ENCODE peak calls at places on chromosomes 1 and 21, in six cellular contexts. A is B cell; J is stimulated activated naive CD8-positive, alpha-beta T cell treated with anti-CD3 and anti-CD28 coated beads, Interleukin-15, Interleukin-2, amounts not matched to agents 100 U/mL and 50 U/mL, for 24 hours; Z is WERI-Rb-1; F is progenitor cell of endocrine pancreas; I is NB4. M is an unnamed sample.

GRCh38 chr1:5976726-5977493 is 15.3 kb downstream of the NPHP4 start:
- DNase-seq in A (no peak), J (no peak), Z (no peak), F (no peak), I (no peak), M (no peak)

GRCh38 chr1:38735651-38736161 is 123.9 kb downstream of the RRAGC start:
- DNase-seq in A (no peak), J (no peak), Z (no peak), F (no peak), I (no peak), M (no peak)

GRCh38 chr1:231161711-231162299 is at the start of gene TRIM67:
- DNase-seq in A (no peak), J (peak), Z (peak), F (no peak), I (no peak), M (no peak)

GRCh38 chr1:93324486-93325464 is 20.9 kb upstream of the DR1 start:
- DNase-seq in A (no peak), J (no peak), Z (no peak), F (no peak), I (no peak), M (no peak)

GRCh38 chr1:111819566-111819965 is 63.9 kb downstream of the DDX20 start:
- DNase-seq in A (no peak), J (no peak), Z (no peak), F (no peak), I (no peak), M (no peak)

GRCh38 chr1:114482585-114482984 is 28.4 kb downstream of the TRIM33 start:
- DNase-seq in A (peak), J (no peak), Z (no peak), F (no peak), I (peak), M (no peak)

GRCh38 chr21:34510148-34511142 is 1.6 kb downstream of the KCNE1 start:
- DNase-seq in A (no peak), J (peak), Z (peak), F (peak), I (peak), M (peak)

GRCh38 chr1:24464378-24464770 is 38.3 kb upstream of the RCAN3 start:
- DNase-seq in A (no peak), J (no peak), Z (no peak), F (no peak), I (no peak), M (no peak)

GRCh38 chr21:45965084-45965826 is 16.3 kb upstream of the COL6A1 start:
- DNase-seq in A (no peak), J (no peak), Z (no peak), F (no peak), I (no peak), M (no peak)

GRCh38 chr1:154906621-154907081 is 29.9 kb downstream of the PMVK start:
- DNase-seq in A (no peak), J (no peak), Z (no peak), F (no peak), I (peak), M (no peak)

GRCh38 chr1:92662048-92662447 is 122.9 kb downstream of the EVI5 start:
- DNase-seq in A (no peak), J (no peak), Z (no peak), F (no peak), I (peak), M (no peak)

GRCh38 chr1:72037745-72038343 is 244.5 kb downstream of the NEGR1 start:
- DNase-seq in A (no peak), J (peak), Z (peak), F (no peak), I (peak), M (peak)

GRCh38 chr1:240801445-240801844 is 189.5 kb upstream of the GREM2 start:
- DNase-seq in A (no peak), J (no peak), Z (no peak), F (no peak), I (no peak), M (no peak)

GRCh38 chr1:167043752-167044488 is 46.3 kb downstream of the GPA33 start:
- DNase-seq in A (peak), J (peak), Z (no peak), F (no peak), I (peak), M (peak)

GRCh38 chr21:25350056-25350455 is 257.2 kb downstream of the MRPL39 start:
- DNase-seq in A (no peak), J (peak), Z (peak), F (no peak), I (peak), M (peak)

GRCh38 chr21:46153259-46154154 is 1.9 kb downstream of the FTCD start:
- DNase-seq in A (no peak), J (peak), Z (peak), F (peak), I (peak), M (no peak)

GRCh38 chr1:42943166-42943565 is 15.5 kb downstream of the SLC2A1 start:
- DNase-seq in A (no peak), J (no peak), Z (no peak), F (no peak), I (no peak), M (no peak)

GRCh38 chr1:56845343-56845742 is 9.3 kb upstream of the C8A start:
- DNase-seq in A (no peak), J (no peak), Z (no peak), F (no peak), I (no peak), M (no peak)

GRCh38 chr1:248810727-248811513 is 14.8 kb downstream of the SH3BP5L start:
- DNase-seq in A (no peak), J (no peak), Z (no peak), F (no peak), I (peak), M (no peak)

GRCh38 chr21:42524341-42525227 is 10.9 kb downstream of the SLC37A1 start:
- DNase-seq in A (peak), J (peak), Z (no peak), F (peak), I (peak), M (no peak)

M was measured in DND-41.